ENCODE peak calls at places on chromosomes 11 and 22, in four cellular contexts. J, H, V and L are unnamed samples.

GRCh38 chr11:33160147-33160546 is 1.1 kb downstream of the CSTF3 start:
- DNase-seq in J (no peak), V (peak), H (no peak), L (peak)

GRCh38 chr11:96134622-96135021 is 208.4 kb downstream of the MAML2 start:
- DNase-seq in V (peak), J (no peak), H (no peak), L (no peak)

GRCh38 chr22:30246962-30247376 is 410 bp upstream of the LIF start:
- DNase-seq in J (no peak), H (no peak), V (no peak), L (no peak)

GRCh38 chr11:35009941-35010337 is 93.5 kb downstream of the PDHX start:
- DNase-seq in H (no peak), V (no peak), J (no peak), L (no peak)

GRCh38 chr11:75462117-75462653 is 29.2 kb upstream of the KLHL35 start:
- DNase-seq in J (no peak), H (no peak), V (no peak), L (no peak)

GRCh38 chr11:1168721-1169161 is 11.0 kb downstream of the MUC5AC start:
- DNase-seq in H (no peak), V (no peak), J (no peak), L (no peak)

GRCh38 chr22:19823638-19824196 is 31.0 kb downstream of the GNB1L start:
- DNase-seq in J (no peak), V (no peak), H (no peak), L (no peak)

GRCh38 chr22:46003271-46004091 is 26.5 kb upstream of the WNT7B start:
- DNase-seq in V (no peak), H (no peak), J (no peak), L (no peak)

GRCh38 chr22:30159561-30160353 is 79.5 kb downstream of the HORMAD2 start:
- DNase-seq in V (peak), J (no peak), H (no peak), L (peak)

DNA sequence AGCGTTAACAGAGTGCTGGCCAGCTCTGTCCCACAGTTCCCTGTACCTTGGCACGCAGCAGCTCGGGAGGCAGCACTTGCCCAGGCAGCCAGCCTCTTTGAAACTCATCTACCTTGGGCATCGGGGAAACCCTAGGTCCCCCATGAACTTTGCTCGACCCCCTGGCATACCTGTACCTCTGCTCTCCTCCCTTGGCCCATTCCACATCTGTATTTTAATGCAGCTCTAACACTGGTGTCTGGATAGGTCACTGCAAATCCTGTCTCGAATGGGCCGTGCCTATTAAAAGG is 304.1 kb downstream of the TBC1D22A start:
- DNase-seq in H (no peak), J (no peak), V (no peak), L (no peak)
- TF ChIP-seq CTCF in H (no peak), J (no peak), V (no peak), L (no peak)

GRCh38 chr11:102325088-102325487 is 7.8 kb downstream of the BIRC3 start:
- DNase-seq in V (no peak), J (no peak), H (no peak), L (no peak)
- TF ChIP-seq CTCF in V (no peak), J (no peak), H (no peak), L (no peak)

DNA sequence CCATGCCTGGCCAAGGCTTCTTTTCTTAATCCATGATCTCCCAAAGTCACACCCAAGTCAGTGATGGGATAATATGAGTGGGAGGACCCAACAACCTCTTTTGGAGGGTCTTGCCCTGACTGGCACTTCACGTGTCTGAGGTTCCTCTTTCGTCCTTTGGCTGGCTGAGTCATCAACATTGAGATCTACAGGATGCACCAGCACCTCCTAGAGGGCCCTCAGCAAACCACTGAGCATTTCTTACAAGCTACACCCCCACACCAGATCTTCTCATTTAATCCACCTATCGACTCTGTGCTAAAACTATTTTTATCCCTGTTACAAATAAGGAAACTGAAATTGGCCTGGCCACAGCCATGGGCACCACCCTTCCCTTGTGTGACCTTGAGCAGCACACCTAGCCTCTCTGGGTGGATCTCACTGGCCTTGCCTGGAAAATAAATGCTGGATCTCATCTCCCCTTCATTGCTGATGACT is 63.4 kb downstream of the FLI1 start:
- DNase-seq in H (no peak), J (peak), V (peak), L (no peak)
- TF ChIP-seq CTCF in H (no peak), J (peak), V (peak), L (peak)

GRCh38 chr11:125257185-125257584 is 92.6 kb downstream of the PKNOX2 start:
- DNase-seq in V (peak), J (no peak), H (no peak), L (no peak)
- TF ChIP-seq CTCF in V (peak), J (no peak), H (no peak), L (peak)

GRCh38 chr11:74446445-74446844 is 20.9 kb downstream of the KCNE3 start:
- DNase-seq in J (no peak), V (no peak), H (no peak), L (no peak)

GRCh38 chr11:74444173-74444832 is 23.0 kb downstream of the KCNE3 start:
- DNase-seq in H (no peak), V (no peak), J (no peak), L (no peak)

GRCh38 chr11:74442601-74443000 is 24.7 kb downstream of the KCNE3 start:
- DNase-seq in V (peak), J (no peak), H (no peak), L (peak)

GRCh38 chr11:74447720-74448119 is 19.6 kb downstream of the KCNE3 start:
- DNase-seq in J (no peak), V (no peak), H (no peak), L (no peak)

GRCh38 chr11:74443071-74443864 is 24.1 kb downstream of the KCNE3 start:
- DNase-seq in V (peak), H (no peak), J (no peak), L (peak)
- TF ChIP-seq CTCF in V (peak), H (no peak), J (no peak), L (no peak)

GRCh38 chr11:117232911-117233409 is 489 bp downstream of the RNF214 start:
- DNase-seq in V (no peak), J (peak), H (no peak), L (no peak)
- TF ChIP-seq CTCF in V (no peak), J (no peak), H (no peak), L (no peak)

GRCh38 chr11:91041626-91042025 is 818.8 kb upstream of the CHORDC1 start:
- DNase-seq in H (no peak), J (no peak), V (peak), L (no peak)
- TF ChIP-seq CTCF in H (no peak), J (no peak), V (peak), L (no peak)

GRCh38 chr22:41989246-41989645 is 9.3 kb upstream of the WBP2NL start:
- DNase-seq in H (no peak), V (no peak), J (no peak), L (no peak)

GRCh38 chr22:41991111-41991510 is 7.5 kb upstream of the WBP2NL start:
- DNase-seq in H (no peak), V (no peak), J (no peak), L (no peak)

GRCh38 chr22:41994506-41994905 is 4.1 kb upstream of the WBP2NL start:
- DNase-seq in V (no peak), H (no peak), J (no peak), L (no peak)

GRCh38 chr22:41995211-41995610 is 3.4 kb upstream of the WBP2NL start:
- DNase-seq in V (no peak), H (no peak), J (no peak), L (no peak)

GRCh38 chr22:41992496-41992895 is 6.1 kb upstream of the WBP2NL start:
- DNase-seq in V (no peak), J (no peak), H (no peak), L (no peak)
- TF ChIP-seq CTCF in V (no peak), J (no peak), H (no peak), L (no peak)

DNA sequence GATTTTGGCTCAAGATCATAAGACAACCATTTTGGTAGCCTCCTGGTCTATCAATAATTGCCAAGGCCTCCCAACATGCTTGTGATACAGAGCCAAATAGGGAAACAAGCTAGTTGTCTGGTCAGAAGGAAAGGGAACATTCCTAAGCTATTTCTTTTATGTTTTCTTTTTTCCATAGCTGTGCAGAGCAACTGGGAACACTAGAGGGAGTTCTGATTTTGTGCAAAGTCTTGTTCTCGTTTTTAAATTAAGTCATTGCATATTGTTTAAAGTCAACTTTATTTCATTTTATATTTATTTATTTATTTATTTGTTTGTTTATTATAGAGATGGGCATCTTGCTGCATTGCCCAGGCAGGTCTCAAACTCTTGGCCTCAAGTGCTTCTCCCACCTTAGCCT is 416.8 kb upstream of the CHORDC1 start:
- DNase-seq in J (no peak), H (no peak), V (peak), L (no peak)
- TF ChIP-seq CTCF in J (no peak), H (no peak), V (peak), L (no peak)